ENCODE peak calls at places on chromosomes 6 and 20, in four cellular contexts. I is GM23338, E is sigmoid colon, G is stomach. X is an unnamed sample.

GRCh38 chr20:54090230-54091119 is 20.1 kb upstream of the BCAS1 start:
- DNase-seq in E (no peak), G (no peak), I (no peak), X (no peak)

GRCh38 chr6:158481612-158482473 is 78.0 kb upstream of the TMEM181 start:
- DNase-seq in G (no peak), E (no peak), I (no peak), X (no peak)

GRCh38 chr6:18242062-18242851 is 22.1 kb downstream of the DEK start:
- DNase-seq in G (no peak), I (no peak), E (no peak), X (no peak)

GRCh38 chr6:125312478-125312877 is 10.7 kb upstream of the HDDC2 start:
- DNase-seq in G (peak), I (no peak), E (no peak), X (no peak)

GRCh38 chr6:46329568-46329967 is 158.8 kb upstream of the ENPP5 start:
- DNase-seq in I (no peak), G (no peak), E (no peak), X (no peak)

GRCh38 chr20:5504061-5504739 is 187.4 kb upstream of the PROKR2 start:
- DNase-seq in G (no peak), E (peak), I (peak), X (no peak)

GRCh38 chr6:110590821-110591351 is 114.5 kb upstream of the SLC22A16 start:
- DNase-seq in G (no peak), I (no peak), E (no peak), X (no peak)

GRCh38 chr6:17877196-17877889 is 110.1 kb downstream of the KIF13A start:
- DNase-seq in I (no peak), E (no peak), G (no peak), X (no peak)

GRCh38 chr6:166289181-166290061 is 18.8 kb downstream of the PRR18 start:
- DNase-seq in G (no peak), E (no peak), I (no peak), X (no peak)

GRCh38 chr6:26420607-26421235 is 18.6 kb downstream of the BTN3A1 start:
- DNase-seq in G (no peak), E (no peak), I (peak), X (no peak)

GRCh38 chr20:50995506-50995905 is 27.4 kb downstream of the KCNG1 start:
- DNase-seq in G (no peak), I (no peak), E (no peak), X (no peak)

GRCh38 chr6:113120577-113121285 is 736.4 kb upstream of the MARCKS start:
- DNase-seq in I (peak), G (no peak), E (no peak), X (no peak)

GRCh38 chr6:11585426-11586016 is 48.0 kb downstream of the TMEM170B start:
- DNase-seq in E (no peak), I (peak), G (no peak), X (no peak)

GRCh38 chr6:44073612-44074382 is 53.5 kb downstream of the MRPL14 start:
- DNase-seq in E (peak), G (no peak), I (peak), X (no peak)

GRCh38 chr20:24388828-24389325 is 80.6 kb upstream of the SYNDIG1 start:
- DNase-seq in G (no peak), I (no peak), E (no peak), X (no peak)

GRCh38 chr6:37039958-37040357 is 34.5 kb downstream of the FGD2 start:
- DNase-seq in E (no peak), G (no peak), I (no peak), X (no peak)

GRCh38 chr20:20130399-20130798 is 78.1 kb downstream of the CFAP61 start:
- DNase-seq in I (peak), G (no peak), E (no peak), X (no peak)

GRCh38 chr6:134938896-134939295 is 11.0 kb downstream of the ALDH8A1 start:
- DNase-seq in I (no peak), E (no peak), G (no peak), X (no peak)

GRCh38 chr20:21509597-21510331 is 4.1 kb downstream of the NKX2-2 start:
- DNase-seq in I (peak), G (no peak), E (no peak), X (peak)

GRCh38 chr20:34536798-34537394 is 20.7 kb downstream of the DYNLRB1 start:
- DNase-seq in G (peak), E (peak), I (peak), X (no peak)

GRCh38 chr20:57473246-57474042 is 51.5 kb downstream of the CTCFL start:
- DNase-seq in G (no peak), I (peak), E (peak), X (no peak)

GRCh38 chr6:3696525-3696924 is 55.0 kb downstream of the PXDC1 start:
- DNase-seq in G (no peak), I (no peak), E (no peak), X (no peak)

GRCh38 chr6:119096683-119097310 is 18.3 kb upstream of the FAM184A start:
- DNase-seq in G (no peak), I (no peak), E (peak), X (no peak)

GRCh38 chr6:57297505-57297904 is 19.9 kb upstream of the PRIM2 start:
- DNase-seq in G (no peak), I (no peak), E (no peak), X (no peak)

GRCh38 chr6:56725257-56725656 is 82.6 kb upstream of the DST start:
- DNase-seq in G (no peak), I (no peak), E (no peak), X (no peak)

GRCh38 chr20:21147593-21147992 is 21.7 kb downstream of the KIZ start:
- DNase-seq in G (no peak), I (no peak), E (no peak), X (no peak)

GRCh38 chr6:128554302-128554701 is 33.9 kb upstream of the PTPRK start:
- DNase-seq in I (no peak), E (no peak), G (no peak), X (no peak)

GRCh38 chr6:35725721-35726438 is 11.0 kb upstream of the ARMC12 start:
- DNase-seq in E (peak), I (no peak), G (peak), X (no peak)

GRCh38 chr20:46435146-46435545 is 28.7 kb upstream of the ELMO2 start:
- DNase-seq in E (no peak), I (no peak), G (no peak), X (no peak)

GRCh38 chr6:1610497-1611321 is 994 bp downstream of the FOXC1 start:
- DNase-seq in I (peak), G (no peak), E (peak), X (no peak)

GRCh38 chr6:170266061-170266825 is 24.6 kb downstream of the DLL1 start:
- DNase-seq in G (no peak), E (no peak), I (no peak), X (no peak)

GRCh38 chr20:24870876-24871275 is 78.2 kb upstream of the CST7 start:
- DNase-seq in G (no peak), I (no peak), E (peak), X (no peak)

GRCh38 chr6:168163096-168163731 is 84.2 kb upstream of the FRMD1 start:
- DNase-seq in I (no peak), G (peak), E (peak), X (no peak)

GRCh38 chr6:89310929-89311328 is 4.2 kb downstream of the GABRR2 start:
- DNase-seq in I (no peak), G (no peak), E (no peak), X (no peak)

GRCh38 chr20:8250539-8251200 is 118.6 kb downstream of the PLCB1 start:
- DNase-seq in E (no peak), G (no peak), I (no peak), X (no peak)

GRCh38 chr20:31894980-31895675 is 24.7 kb downstream of the TTLL9 start:
- DNase-seq in E (peak), G (peak), I (peak), X (peak)

GRCh38 chr6:28977351-28978136 is 27.6 kb downstream of the ZNF311 start:
- DNase-seq in G (no peak), E (no peak), I (peak), X (peak)
- TF ChIP-seq POLR2AphosphoS5 in G (no peak), E (no peak), I (no peak), X (no peak)

DNA sequence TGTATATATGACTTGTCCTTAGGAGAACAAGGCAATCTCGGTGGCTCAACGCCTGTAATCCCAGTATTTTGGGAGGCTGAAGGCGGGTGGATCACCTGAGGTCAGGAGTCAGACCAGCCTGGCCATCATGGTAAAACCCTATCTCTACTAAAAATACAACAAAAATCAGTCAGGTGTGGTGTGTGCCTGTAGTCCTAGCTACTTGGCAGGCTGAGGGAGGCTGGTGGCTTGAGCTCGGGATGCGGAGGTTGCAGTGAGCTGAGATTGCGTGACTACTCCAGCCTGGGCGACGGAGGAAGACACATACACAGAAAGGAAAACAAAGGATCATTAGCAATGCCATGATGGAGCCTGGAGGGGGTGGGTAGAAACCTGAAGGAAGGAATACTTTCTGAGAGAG is 166.6 kb upstream of the RREB1 start:
- DNase-seq in E (no peak), G (no peak), I (no peak), X (no peak)
- TF ChIP-seq POLR2AphosphoS5 in E (no peak), G (no peak), I (no peak), X (no peak)

DNA sequence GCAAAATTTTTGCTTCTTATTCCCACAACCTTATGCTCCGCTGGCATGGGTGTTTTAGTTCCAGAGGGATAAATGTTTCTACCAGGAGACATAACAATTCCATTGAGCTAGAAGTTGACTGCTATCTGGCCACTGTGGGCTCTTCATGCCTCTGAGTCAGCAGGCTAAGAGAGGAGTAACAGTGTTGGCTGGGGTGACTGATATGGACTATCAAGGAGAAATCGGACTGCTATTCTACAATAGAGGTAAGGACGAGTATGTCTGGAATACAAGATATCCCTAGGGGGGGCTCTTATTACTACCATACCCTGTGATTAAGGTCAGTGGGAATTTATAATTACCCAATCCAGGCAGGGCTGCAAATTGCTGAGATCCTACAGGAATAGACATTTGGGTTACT is 26.9 kb downstream of the FBXO30 start:
- DNase-seq in I (no peak), E (no peak), G (no peak), X (no peak)
- TF ChIP-seq POLR2AphosphoS5 in I (no peak), E (no peak), G (no peak), X (no peak)

DNA sequence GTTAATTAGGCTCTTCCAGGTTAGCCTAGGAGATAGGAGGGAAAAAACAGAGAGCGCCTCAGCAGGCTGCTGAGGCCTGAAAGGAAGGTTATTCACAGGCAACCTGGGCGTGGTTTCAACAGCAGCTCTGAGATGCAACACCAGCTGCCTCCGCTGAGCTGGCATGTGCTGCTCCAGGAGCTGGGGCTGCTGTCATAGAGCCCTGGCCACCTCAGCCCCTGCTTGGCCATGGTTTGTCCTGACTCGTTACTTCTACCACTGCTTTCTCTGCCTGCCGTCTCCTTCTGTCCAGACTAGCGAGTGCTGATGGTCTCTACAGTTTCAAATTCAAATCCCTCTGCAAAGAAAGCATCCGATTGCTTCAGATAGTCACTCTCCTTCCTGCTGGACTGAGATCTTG is 32.5 kb upstream of the RPP40 start:
- DNase-seq in E (no peak), G (no peak), I (peak), X (no peak)
- TF ChIP-seq POLR2AphosphoS5 in E (no peak), G (no peak), I (no peak), X (no peak)

GRCh38 chr20:2133318-2134183 is 31.9 kb downstream of the STK35 start:
- DNase-seq in I (no peak), G (no peak), E (no peak), X (no peak)
- TF ChIP-seq POLR2AphosphoS5 in I (no peak), G (no peak), E (peak), X (no peak)

GRCh38 chr6:151002562-151002961 is 137.1 kb downstream of the MTHFD1L start:
- DNase-seq in I (no peak), G (no peak), E (no peak), X (peak)

GRCh38 chr6:151005126-151005525 is 139.6 kb downstream of the MTHFD1L start:
- DNase-seq in G (no peak), E (no peak), I (no peak), X (no peak)

GRCh38 chr6:151005896-151006632 is 140.6 kb downstream of the MTHFD1L start:
- DNase-seq in I (no peak), G (no peak), E (no peak), X (no peak)

GRCh38 chr6:151007069-151007468 is 141.6 kb downstream of the MTHFD1L start:
- DNase-seq in E (no peak), I (peak), G (no peak), X (no peak)

GRCh38 chr6:151004415-151005024 is 139.0 kb downstream of the MTHFD1L start:
- DNase-seq in E (no peak), I (no peak), G (no peak), X (peak)
- TF ChIP-seq POLR2AphosphoS5 in E (peak), I (no peak), G (no peak), X (peak)

X was measured in SK-N-MC.